ENCODE peak calls at places on chromosomes 3 and 15, in nine cellular contexts. E is endothelial cell of umbilical vein, G is HepG2, Q is testis, H is A549, U is suprapubic skin, Z is tibial nerve, B is heart left ventricle, W is adrenal gland. I is an unnamed sample.

GRCh38 chr3:21524113-21524512 is 226.9 kb downstream of the ZNF385D start:
- DNase-seq in W (no peak), H (no peak), Z (no peak), Q (no peak), U (no peak), E (no peak), G (no peak), B (no peak), I (no peak)

GRCh38 chr15:96160269-96160668 is 170.2 kb upstream of the NR2F2 start:
- DNase-seq in Z (peak), W (peak), E (peak), B (peak), U (peak), H (no peak), Q (peak), G (no peak), I (peak)

GRCh38 chr3:189809583-189809982 is 178.4 kb downstream of the TP63 start:
- DNase-seq in H (no peak), W (no peak), B (no peak), U (no peak), E (no peak), Z (no peak), Q (no peak), G (no peak), I (no peak)

GRCh38 chr15:41281236-41281635 is 50.2 kb downstream of the CHP1 start:
- DNase-seq in W (no peak), B (no peak), G (peak), E (peak), U (no peak), Q (no peak), H (peak), Z (no peak), I (no peak)

GRCh38 chr3:69505770-69506407 is 120.0 kb upstream of the FRMD4B start:
- DNase-seq in W (peak), Q (no peak), H (no peak), U (no peak), E (peak), Z (no peak), G (no peak), B (no peak), I (no peak)

GRCh38 chr3:114622001-114622400 is 328.2 kb downstream of the TIGIT start:
- DNase-seq in G (no peak), Q (no peak), Z (no peak), U (no peak), W (no peak), H (no peak), E (no peak), B (no peak), I (no peak)

GRCh38 chr3:119433613-119434325 is 29.6 kb downstream of the TMEM39A start:
- DNase-seq in B (no peak), E (no peak), Q (no peak), G (no peak), W (no peak), U (no peak), H (no peak), Z (no peak), I (no peak)

GRCh38 chr15:25527118-25527517 is 88.3 kb upstream of the UBE3A start:
- DNase-seq in Z (no peak), U (no peak), Q (no peak), H (no peak), E (no peak), B (no peak), W (no peak), G (no peak), I (no peak)

GRCh38 chr3:33441322-33441976 is 1.2 kb upstream of the UBP1 start:
- DNase-seq in B (no peak), Q (peak), E (no peak), H (no peak), W (peak), G (peak), Z (peak), U (peak), I (peak)

GRCh38 chr15:45431502-45431901 is 53.2 kb upstream of the GATM start:
- DNase-seq in E (no peak), W (no peak), G (no peak), Q (no peak), U (no peak), H (no peak), B (no peak), Z (no peak), I (no peak)

GRCh38 chr3:180306155-180306554 is 269.4 kb upstream of the PEX5L start:
- DNase-seq in B (no peak), H (no peak), Z (no peak), G (no peak), U (no peak), E (no peak), Q (no peak), W (no peak), I (no peak)

GRCh38 chr15:40891810-40892448 is 2.3 kb upstream of the VPS18 start:
- DNase-seq in G (peak), Q (peak), E (peak), Z (no peak), W (peak), H (no peak), B (no peak), U (no peak), I (peak)

GRCh38 chr3:31958721-31959152 is 22.3 kb downstream of the OSBPL10 start:
- DNase-seq in H (no peak), Z (no peak), U (no peak), B (no peak), W (peak), E (no peak), G (no peak), Q (peak), I (no peak)

GRCh38 chr15:63077952-63078351 is 35.4 kb downstream of the TPM1 start:
- DNase-seq in G (no peak), W (no peak), B (no peak), H (no peak), E (no peak), U (no peak), Z (no peak), Q (no peak), I (no peak)

GRCh38 chr15:45371546-45371945 is 6.8 kb downstream of the GATM start:
- DNase-seq in Q (no peak), B (no peak), W (no peak), G (no peak), E (no peak), Z (no peak), H (no peak), U (no peak), I (no peak)

GRCh38 chr15:40793216-40793989 is 13.5 kb upstream of the ZFYVE19 start:
- DNase-seq in E (peak), H (peak), B (peak), U (no peak), Z (no peak), G (peak), Q (peak), W (peak), I (no peak)

GRCh38 chr15:37028609-37029287 is 71.6 kb downstream of the MEIS2 start:
- DNase-seq in U (no peak), H (no peak), B (no peak), E (peak), Z (no peak), G (no peak), Q (no peak), W (no peak), I (no peak)

GRCh38 chr3:72337480-72337855 is 510.8 kb downstream of the SHQ1 start:
- DNase-seq in Q (no peak), E (no peak), U (peak), B (no peak), Z (no peak), H (no peak), W (no peak), G (no peak), I (no peak)

GRCh38 chr3:67648701-67649100 is 5.7 kb downstream of the SUCLG2 start:
- DNase-seq in Q (no peak), W (no peak), E (no peak), H (no peak), Z (no peak), G (no peak), U (no peak), B (no peak), I (no peak)

GRCh38 chr3:151491525-151491924 is 30.7 kb upstream of the IGSF10 start:
- DNase-seq in E (no peak), U (no peak), B (no peak), Z (no peak), H (no peak), W (no peak), G (no peak), Q (no peak), I (no peak)

GRCh38 chr3:54999159-54999558 is 71.3 kb upstream of the LRTM1 start:
- DNase-seq in E (no peak), Z (no peak), W (no peak), G (peak), B (no peak), H (peak), Q (no peak), U (no peak), I (no peak)

GRCh38 chr3:175737646-175738572 is 878.8 kb downstream of the NAALADL2 start:
- DNase-seq in G (no peak), E (no peak), U (no peak), W (no peak), Z (no peak), Q (no peak), H (no peak), B (no peak), I (no peak)

GRCh38 chr3:152076148-152076547 is 192.6 kb upstream of the MBNL1 start:
- DNase-seq in G (no peak), U (no peak), Z (no peak), H (no peak), E (peak), W (no peak), Q (no peak), B (no peak), I (no peak)

GRCh38 chr3:183800221-183800863 is 25.0 kb downstream of the MAP6D1 start:
- DNase-seq in H (no peak), Q (peak), B (no peak), G (no peak), Z (peak), U (peak), E (no peak), W (no peak), I (no peak)

GRCh38 chr3:114644372-114644771 is 350.5 kb downstream of the TIGIT start:
- DNase-seq in U (no peak), G (no peak), Z (no peak), H (no peak), Q (no peak), E (no peak), W (no peak), B (no peak), I (no peak)

GRCh38 chr15:80999623-81000036 is 1.1 kb upstream of the TLNRD1 start:
- DNase-seq in B (peak), H (no peak), G (no peak), E (no peak), W (no peak), Z (no peak), U (no peak), Q (no peak), I (no peak)

GRCh38 chr15:55649058-55649423 is 60.9 kb upstream of the PYGO1 start:
- DNase-seq in Z (no peak), E (no peak), B (no peak), H (no peak), Q (no peak), G (no peak), U (no peak), W (no peak), I (no peak)

GRCh38 chr3:67630666-67631362 is 23.6 kb downstream of the SUCLG2 start:
- DNase-seq in U (no peak), W (no peak), E (no peak), B (no peak), G (no peak), Q (no peak), H (no peak), Z (no peak), I (no peak)

GRCh38 chr3:65778966-65779365 is 259.8 kb downstream of the MAGI1 start:
- DNase-seq in E (no peak), Q (no peak), U (no peak), B (no peak), H (no peak), Z (no peak), G (no peak), W (no peak), I (peak)

GRCh38 chr15:40065166-40065565 is 26.2 kb upstream of the SRP14 start:
- DNase-seq in G (no peak), E (no peak), W (no peak), Z (no peak), H (no peak), B (no peak), Q (no peak), U (no peak), I (no peak)

GRCh38 chr3:111667621-111668239 is 72.6 kb upstream of the ZBED2 start:
- DNase-seq in Z (no peak), G (no peak), B (no peak), Q (peak), W (peak), H (no peak), E (peak), U (no peak), I (no peak)

GRCh38 chr15:44712108-44713005 is 1.0 kb downstream of the B2M start:
- DNase-seq in W (peak), B (peak), G (peak), U (peak), Z (peak), E (peak), Q (peak), H (peak), I (peak)

GRCh38 chr3:131549340-131549739 is 46.6 kb upstream of the MRPL3 start:
- DNase-seq in Q (no peak), G (no peak), E (no peak), Z (no peak), H (no peak), W (no peak), B (no peak), U (no peak), I (no peak)

GRCh38 chr3:178072931-178073330 is 463.3 kb upstream of the KCNMB2 start:
- DNase-seq in G (no peak), W (no peak), E (no peak), B (no peak), Z (no peak), U (no peak), H (no peak), Q (no peak), I (no peak)

GRCh38 chr3:140298043-140298442 is 363.1 kb downstream of the CLSTN2 start:
- DNase-seq in G (no peak), H (no peak), B (no peak), Z (no peak), U (no peak), E (no peak), W (no peak), Q (no peak), I (no peak)

GRCh38 chr15:83380026-83380425 is 67.1 kb upstream of the SH3GL3 start:
- DNase-seq in G (no peak), H (peak), Q (no peak), W (no peak), E (no peak), B (no peak), Z (no peak), U (peak), I (no peak)

GRCh38 chr3:24929521-24929920 is 434.9 kb upstream of the THRB start:
- DNase-seq in H (no peak), Q (no peak), B (no peak), G (no peak), U (no peak), E (no peak), W (no peak), Z (no peak), I (no peak)
- H3K27ac ChIP-seq in H (no peak), Q (no peak), B (no peak), G (no peak), U (no peak), E (no peak), W (no peak), Z (no peak), I (no peak)

DNA sequence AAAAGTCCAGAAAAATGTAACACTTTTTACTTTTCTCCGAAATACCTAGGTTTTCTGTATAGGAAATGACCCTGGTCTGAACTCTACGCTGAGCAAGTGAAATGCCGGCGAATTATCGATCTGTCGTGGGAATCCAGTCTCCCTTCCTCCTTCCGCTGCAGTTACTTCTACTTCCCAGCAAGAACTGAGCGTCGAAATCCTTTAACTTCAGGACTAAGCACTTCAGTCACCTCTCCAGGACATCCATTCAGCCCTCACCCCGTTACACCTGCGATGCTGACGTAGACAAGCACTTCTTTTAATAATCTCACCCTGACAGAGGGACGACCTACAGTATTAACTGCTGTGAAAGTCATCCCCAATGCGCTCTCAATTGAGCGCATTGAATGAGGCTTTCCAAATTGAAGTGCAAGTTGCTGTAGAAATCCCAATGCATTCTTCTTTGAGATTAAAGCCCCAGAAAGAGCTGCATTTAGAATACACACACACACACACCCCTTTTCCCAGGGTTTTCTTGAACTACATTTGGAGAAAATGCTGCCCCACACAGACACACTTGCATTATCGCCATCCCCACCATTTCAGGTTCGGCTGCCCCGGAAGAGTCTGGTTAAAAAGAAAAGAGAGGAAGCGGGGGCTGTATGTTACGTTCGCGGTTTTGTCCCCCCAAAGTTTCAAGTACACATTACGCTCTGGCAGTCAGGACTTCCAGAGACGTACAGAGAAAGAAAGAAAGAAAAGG is 1.2 kb downstream of the TOP2B start:
- DNase-seq in Z (no peak), U (no peak), Q (peak), G (peak), H (peak), E (peak), W (no peak), B (no peak), I (no peak)
- TF ChIP-seq POLR2A in Z (no peak), U (no peak), Q (no peak), G (no peak), H (no peak), E (no peak), W (no peak), B (no peak), I (no peak)

GRCh38 chr3:133992951-133993595 is 36.7 kb downstream of the SLCO2A1 start:
- DNase-seq in B (no peak), W (no peak), H (no peak), U (peak), G (no peak), Q (no peak), E (no peak), Z (no peak), I (no peak)
- H3K4me3 ChIP-seq in B (no peak), W (no peak), H (no peak), U (no peak), G (no peak), Q (no peak), E (no peak), Z (no peak), I (no peak)

GRCh38 chr3:56796996-56797395 is 4.8 kb downstream of the ARHGEF3 start:
- DNase-seq in G (no peak), Q (no peak), E (no peak), Z (no peak), H (no peak), U (no peak), W (no peak), B (no peak), I (no peak)
- H3K27ac ChIP-seq in G (no peak), Q (no peak), E (no peak), Z (no peak), H (no peak), U (no peak), W (peak), B (no peak), I (no peak)

GRCh38 chr3:187079090-187080022 is 59.9 kb downstream of the RPL39L start:
- DNase-seq in H (no peak), E (no peak), B (no peak), Z (no peak), Q (no peak), W (no peak), U (no peak), G (no peak), I (no peak)
- TF ChIP-seq POLR2A in H (no peak), E (no peak), B (no peak), Z (no peak), Q (no peak), W (no peak), U (no peak), G (no peak), I (no peak)

DNA sequence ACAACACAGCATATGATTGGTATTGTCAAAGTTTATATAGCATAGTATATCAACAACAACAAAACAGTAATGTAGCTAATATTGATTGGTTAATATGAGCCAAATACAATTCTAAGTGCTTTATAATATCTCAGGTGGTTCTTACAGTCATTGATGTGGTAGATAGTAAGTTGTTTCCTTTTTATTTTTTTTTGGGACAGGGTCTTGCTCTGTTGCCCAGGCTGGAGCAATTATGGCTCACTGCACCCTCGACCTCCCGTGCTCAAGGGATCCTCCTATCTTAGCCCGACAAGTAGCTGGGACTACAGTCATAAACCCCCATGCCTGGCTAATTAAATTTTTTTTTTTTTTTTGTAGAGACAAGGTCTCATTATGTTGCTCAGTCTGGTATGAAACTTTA is 2.7 kb downstream of the RNF13 start:
- DNase-seq in B (no peak), E (no peak), U (no peak), Q (no peak), G (no peak), Z (no peak), W (no peak), H (no peak), I (no peak)
- H3K4me3 ChIP-seq in B (no peak), E (no peak), U (peak), Q (no peak), G (no peak), Z (peak), W (peak), H (no peak), I (no peak)

DNA sequence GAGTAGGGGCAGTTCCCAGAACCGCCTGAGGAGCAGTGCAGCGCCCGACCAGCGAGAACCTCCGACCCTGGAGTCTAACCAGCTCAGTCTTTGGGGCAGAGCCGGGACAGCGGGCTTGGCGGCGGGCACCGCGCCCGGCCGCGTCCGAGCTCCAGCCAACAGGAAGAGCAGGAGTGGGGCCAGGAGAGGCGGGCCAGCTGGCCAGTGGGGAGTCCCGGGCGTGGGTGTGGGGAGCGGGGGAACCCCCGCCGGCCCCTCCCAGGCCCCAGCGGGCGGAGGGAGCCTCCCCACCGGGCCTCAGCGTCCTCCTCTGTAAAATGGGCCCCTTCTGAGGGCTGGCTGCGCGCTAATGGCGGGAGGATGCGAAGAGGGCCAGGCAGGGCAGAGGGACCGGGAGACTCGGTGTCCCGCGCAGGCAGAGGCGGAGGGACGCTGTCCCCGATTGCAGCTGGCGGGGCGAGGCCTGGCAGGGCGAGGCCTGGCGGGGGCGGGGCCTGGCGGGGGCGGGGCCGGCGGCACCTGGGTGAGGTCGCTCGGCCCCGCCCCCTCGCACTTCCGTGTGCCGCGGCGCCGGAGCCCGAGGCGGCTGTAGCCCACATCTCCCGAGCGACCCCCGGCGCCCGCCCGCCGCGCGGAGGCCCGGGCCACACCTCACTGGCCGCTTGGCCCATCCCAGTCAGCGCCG is at the start of gene PRKCD:
- DNase-seq in E (peak), U (peak), B (peak), Q (peak), Z (peak), W (peak), G (peak), H (peak), I (peak)
- H3K27ac ChIP-seq in E (peak), U (peak), B (peak), Q (peak), Z (peak), W (peak), G (peak), H (peak), I (peak)